ENCODE peak calls at places on chromosomes 11 and 22, in seven cellular contexts. K is retinal pigment epithelial cell, C is MM.1S, B is pancreas, S is lower leg skin, F is endothelial cell, A is B cell. V is an unnamed sample.

GRCh38 chr11:114179234-114179941 is 116.8 kb upstream of the NNMT start:
- DNase-seq in K (no peak), C (no peak), B (peak), S (peak), F (no peak), A (no peak), V (no peak)

GRCh38 chr22:22045576-22046335 is 63.2 kb upstream of the TOP3B start:
- DNase-seq in K (no peak), C (no peak), B (no peak), S (no peak), F (no peak), A (no peak), V (no peak)

GRCh38 chr11:65968600-65969482 is 7.3 kb downstream of the SART1 start:
- DNase-seq in K (no peak), C (no peak), B (no peak), S (no peak), F (no peak), A (no peak), V (no peak)

GRCh38 chr11:63017306-63017974 is 1.8 kb upstream of the SLC22A8 start:
- DNase-seq in K (peak), C (no peak), B (no peak), S (no peak), F (no peak), A (no peak), V (no peak)

GRCh38 chr22:49328076-49328475 is 499.6 kb downstream of the BRD1 start:
- DNase-seq in K (no peak), C (no peak), B (no peak), S (no peak), F (no peak), A (no peak), V (no peak)

GRCh38 chr11:63521896-63522295 is 14.7 kb upstream of the PLAAT4 start:
- DNase-seq in K (no peak), C (no peak), B (no peak), S (no peak), F (no peak), A (no peak), V (no peak)

GRCh38 chr11:65895482-65895981 is 4.7 kb downstream of the FOSL1 start:
- DNase-seq in K (no peak), C (no peak), B (no peak), S (no peak), F (no peak), A (no peak), V (no peak)

GRCh38 chr11:110430267-110431211 is 791 bp downstream of the FDX1 start:
- DNase-seq in K (no peak), C (peak), B (peak), S (no peak), F (no peak), A (peak), V (peak)

GRCh38 chr11:63745304-63746170 is 23.0 kb downstream of the ZFTA start:
- DNase-seq in K (no peak), C (no peak), B (no peak), S (no peak), F (no peak), A (no peak), V (no peak)

GRCh38 chr22:23211622-23212021 is 31.3 kb downstream of the BCR start:
- DNase-seq in K (no peak), C (no peak), B (no peak), S (no peak), F (no peak), A (no peak), V (no peak)

GRCh38 chr11:128628686-128629085 is 41.3 kb upstream of the ETS1 start:
- DNase-seq in K (no peak), C (no peak), B (no peak), S (no peak), F (no peak), A (no peak), V (peak)

GRCh38 chr22:49712195-49712791 is 115.4 kb downstream of the BRD1 start:
- DNase-seq in K (no peak), C (peak), B (no peak), S (no peak), F (peak), A (no peak), V (no peak)

GRCh38 chr11:76323804-76324203 is 57.1 kb downstream of the THAP12 start:
- DNase-seq in K (no peak), C (no peak), B (no peak), S (no peak), F (no peak), A (no peak), V (no peak)

GRCh38 chr22:33785283-33785991 is 134.8 kb downstream of the LARGE1 start:
- DNase-seq in K (no peak), C (peak), B (no peak), S (no peak), F (no peak), A (no peak), V (no peak)

GRCh38 chr11:118438314-118438931 is 2.1 kb downstream of the KMT2A start:
- DNase-seq in K (peak), C (peak), B (peak), S (peak), F (peak), A (peak), V (peak)

GRCh38 chr22:30871391-30872281 is 96.9 kb downstream of the MORC2 start:
- DNase-seq in K (no peak), C (no peak), B (no peak), S (no peak), F (no peak), A (no peak), V (no peak)

GRCh38 chr11:128587415-128587814 is at the start of gene ETS1:
- DNase-seq in K (no peak), C (no peak), B (peak), S (no peak), F (no peak), A (no peak), V (no peak)

GRCh38 chr22:46807458-46807857 is 45.0 kb downstream of the TBC1D22A start:
- DNase-seq in K (no peak), C (no peak), B (no peak), S (no peak), F (no peak), A (no peak), V (no peak)

GRCh38 chr11:10500263-10500601 is 40.8 kb downstream of the RNF141 start:
- DNase-seq in K (no peak), C (no peak), B (no peak), S (no peak), F (no peak), A (no peak), V (no peak)

GRCh38 chr11:255816-256215 is 19.0 kb downstream of the PSMD13 start:
- DNase-seq in K (no peak), C (no peak), B (no peak), S (no peak), F (no peak), A (no peak), V (no peak)

GRCh38 chr11:16204261-16204660 is 152.1 kb downstream of the SOX6 start:
- DNase-seq in K (no peak), C (no peak), B (no peak), S (no peak), F (no peak), A (no peak), V (no peak)

GRCh38 chr11:75734491-75735180 is 17.0 kb downstream of the MOGAT2 start:
- DNase-seq in K (no peak), C (peak), B (no peak), S (no peak), F (no peak), A (no peak), V (no peak)

GRCh38 chr11:129856036-129856435 is 39.3 kb downstream of the NFRKB start:
- DNase-seq in K (no peak), C (no peak), B (no peak), S (no peak), F (no peak), A (no peak), V (no peak)

GRCh38 chr11:22920939-22921565 is 60.8 kb upstream of the CCDC179 start:
- DNase-seq in K (no peak), C (peak), B (peak), S (no peak), F (peak), A (peak), V (peak)

GRCh38 chr11:23764285-23764684 is 732.6 kb upstream of the LUZP2 start:
- DNase-seq in K (no peak), C (no peak), B (no peak), S (no peak), F (no peak), A (no peak), V (no peak)

GRCh38 chr11:109173504-109173903 is 248.5 kb upstream of the C11orf87 start:
- DNase-seq in K (no peak), C (no peak), B (no peak), S (no peak), F (no peak), A (no peak), V (no peak)

GRCh38 chr11:96147913-96148312 is 195.1 kb downstream of the MAML2 start:
- DNase-seq in K (no peak), C (no peak), B (no peak), S (no peak), F (no peak), A (no peak), V (no peak)

GRCh38 chr11:57144531-57145320 is 37.0 kb upstream of the LRRC55 start:
- DNase-seq in K (no peak), C (no peak), B (no peak), S (no peak), F (no peak), A (no peak), V (no peak)

GRCh38 chr11:8699903-8700302 is 17.3 kb downstream of the RPL27A start:
- DNase-seq in K (no peak), C (no peak), B (peak), S (no peak), F (peak), A (no peak), V (no peak)

GRCh38 chr22:37880668-37881440 is 25.2 kb upstream of the MICALL1 start:
- DNase-seq in K (no peak), C (no peak), B (no peak), S (no peak), F (no peak), A (no peak), V (no peak)

GRCh38 chr11:123765601-123766000 is 11.3 kb upstream of the OR6X1 start:
- DNase-seq in K (no peak), C (no peak), B (no peak), S (no peak), F (no peak), A (no peak), V (no peak)

GRCh38 chr11:131228378-131228777 is 142.0 kb upstream of the NTM start:
- DNase-seq in K (no peak), C (no peak), B (no peak), S (no peak), F (no peak), A (no peak), V (no peak)

GRCh38 chr11:44886765-44887164 is 63.9 kb downstream of the TP53I11 start:
- DNase-seq in K (no peak), C (no peak), B (no peak), S (no peak), F (no peak), A (no peak), V (no peak)

GRCh38 chr11:73225001-73225686 is 7.1 kb downstream of the P2RY2 start:
- DNase-seq in K (no peak), C (no peak), B (no peak), S (no peak), F (no peak), A (no peak), V (no peak)

GRCh38 chr11:67576742-67577475 is 6.7 kb upstream of the GSTP1 start:
- DNase-seq in K (no peak), C (no peak), B (no peak), S (no peak), F (no peak), A (no peak), V (no peak)
- TF ChIP-seq CTCF in K (no peak), C (peak), B (no peak), S (no peak), F (no peak), A (no peak), V (peak)

GRCh38 chr11:116145187-116145865 is 627.5 kb downstream of the BUD13 start:
- DNase-seq in K (no peak), C (no peak), B (no peak), S (no peak), F (no peak), A (no peak), V (no peak)
- TF ChIP-seq CTCF in K (no peak), C (no peak), B (no peak), S (no peak), F (no peak), A (no peak), V (no peak)

GRCh38 chr11:36713715-36714114 is 115.7 kb upstream of the RAG2 start:
- DNase-seq in K (no peak), C (no peak), B (no peak), S (peak), F (no peak), A (no peak), V (no peak)

GRCh38 chr11:36711104-36711825 is 113.2 kb upstream of the RAG2 start:
- DNase-seq in K (no peak), C (no peak), B (no peak), S (no peak), F (no peak), A (no peak), V (no peak)
- TF ChIP-seq CTCF in K (peak), C (peak), B (no peak), S (no peak), F (no peak), A (no peak), V (no peak)

GRCh38 chr11:101397941-101398340 is 185.9 kb downstream of the TRPC6 start:
- DNase-seq in K (no peak), C (no peak), B (no peak), S (no peak), F (no peak), A (no peak), V (no peak)
- TF ChIP-seq CTCF in K (no peak), C (no peak), B (no peak), S (no peak), F (no peak), A (no peak), V (no peak)